ENCODE peak calls at places on chromosome 22, in ten cellular contexts. R, V, E, I, F, T, O, K, A and G are unnamed samples.

GRCh38 chr22:27825174-27825573 is 23.6 kb upstream of the MN1 start:
- DNase-seq in I (no peak), V (no peak), E (no peak), T (no peak), O (no peak), R (no peak), F (no peak), K (no peak), A (no peak), G (no peak)

GRCh38 chr22:42895087-42895486 is 38.0 kb upstream of the ARFGAP3 start:
- DNase-seq in T (no peak), A (no peak), O (no peak), K (no peak), F (no peak), I (peak), E (no peak), R (peak), V (no peak), G (no peak)

GRCh38 chr22:44917372-44918165 is 92.2 kb downstream of the PHF21B start:
- DNase-seq in V (no peak), T (no peak), A (no peak), E (no peak), K (no peak), I (peak), F (no peak), R (no peak), O (no peak), G (no peak)

GRCh38 chr22:49873228-49873940 is 19.7 kb downstream of the ZBED4 start:
- DNase-seq in I (no peak), V (no peak), F (no peak), K (no peak), O (no peak), R (no peak), A (no peak), T (no peak), E (no peak), G (no peak)

GRCh38 chr22:20803696-20804324 is 29.9 kb downstream of the SERPIND1 start:
- DNase-seq in A (peak), T (no peak), E (peak), O (no peak), V (no peak), R (no peak), K (peak), I (peak), F (no peak), G (no peak)

GRCh38 chr22:24191381-24191841 is 10.1 kb downstream of the SUSD2 start:
- DNase-seq in K (no peak), T (no peak), A (no peak), V (no peak), E (no peak), F (no peak), R (no peak), O (no peak), I (no peak), G (no peak)

GRCh38 chr22:46349681-46350080 is 14.2 kb downstream of the TRMU start:
- DNase-seq in V (no peak), F (no peak), A (peak), R (no peak), E (no peak), I (peak), O (no peak), T (no peak), K (no peak), G (no peak)

GRCh38 chr22:20654343-20655208 is 119.3 kb upstream of the SERPIND1 start:
- DNase-seq in I (peak), V (no peak), F (no peak), O (no peak), K (no peak), A (no peak), T (no peak), E (no peak), R (no peak), G (no peak)

GRCh38 chr22:21659864-21660525 is 5.8 kb upstream of the PPIL2 start:
- DNase-seq in R (no peak), V (no peak), K (no peak), T (no peak), E (no peak), A (no peak), I (peak), O (no peak), F (no peak), G (no peak)

GRCh38 chr22:36143066-36143815 is 17.3 kb downstream of the APOL3 start:
- DNase-seq in I (no peak), O (no peak), A (no peak), K (no peak), R (no peak), F (no peak), E (no peak), V (no peak), T (no peak), G (no peak)

GRCh38 chr22:42797021-42797420 is 60.1 kb downstream of the ARFGAP3 start:
- DNase-seq in O (no peak), R (no peak), V (no peak), A (no peak), F (no peak), T (no peak), E (no peak), I (no peak), K (no peak), G (no peak)

GRCh38 chr22:20198527-20199319 is 47.9 kb upstream of the CCDC188 start:
- DNase-seq in R (no peak), O (no peak), F (no peak), E (no peak), V (no peak), K (no peak), T (no peak), I (no peak), A (no peak), G (no peak)

GRCh38 chr22:48382197-48382596 is 1445.5 kb downstream of the BRD1 start:
- DNase-seq in F (no peak), V (no peak), R (no peak), K (no peak), A (no peak), T (no peak), E (no peak), I (no peak), O (no peak), G (no peak)

GRCh38 chr22:25219948-25220442 is 556 bp downstream of the CRYBB2 start:
- DNase-seq in I (no peak), V (no peak), E (no peak), R (no peak), F (peak), K (no peak), A (no peak), T (peak), O (no peak), G (no peak)

GRCh38 chr22:37472418-37473006 is 13.7 kb downstream of the MFNG start:
- DNase-seq in O (no peak), F (no peak), R (no peak), I (no peak), V (no peak), E (peak), K (no peak), A (no peak), T (no peak), G (no peak)

GRCh38 chr22:23245045-23245798 is 64.9 kb downstream of the BCR start:
- DNase-seq in F (no peak), A (peak), T (no peak), V (no peak), O (peak), K (no peak), I (peak), R (no peak), E (no peak), G (no peak)

GRCh38 chr22:31800065-31800464 is 46.2 kb downstream of the DEPDC5 start:
- DNase-seq in F (no peak), I (no peak), V (no peak), K (no peak), A (peak), E (no peak), T (no peak), R (no peak), O (no peak), G (no peak)

GRCh38 chr22:39283312-39284141 is 35.9 kb downstream of the RPL3 start:
- DNase-seq in E (peak), V (no peak), T (no peak), I (peak), A (no peak), K (peak), F (no peak), O (no peak), R (no peak), G (no peak)

GRCh38 chr22:49892226-49892899 is 25.9 kb downstream of the ALG12 start:
- DNase-seq in R (no peak), F (no peak), O (no peak), I (no peak), E (no peak), V (no peak), T (no peak), A (no peak), K (peak), G (no peak)

GRCh38 chr22:33640900-33641299 is 279.4 kb downstream of the LARGE1 start:
- DNase-seq in E (no peak), K (no peak), T (no peak), I (no peak), O (no peak), R (no peak), V (no peak), F (no peak), A (no peak), G (no peak)

GRCh38 chr22:50545522-50546325 is at the start of gene KLHDC7B:
- DNase-seq in E (no peak), R (no peak), F (no peak), V (peak), K (no peak), T (no peak), O (no peak), A (no peak), I (peak), G (no peak)

GRCh38 chr22:24108073-24108472 is 73.2 kb upstream of the SUSD2 start:
- DNase-seq in A (no peak), R (no peak), I (no peak), E (no peak), T (no peak), O (no peak), F (no peak), V (no peak), K (no peak), G (no peak)

GRCh38 chr22:28822930-28823481 is 22.6 kb upstream of the XBP1 start:
- DNase-seq in F (peak), K (no peak), I (no peak), R (peak), O (no peak), A (peak), E (no peak), V (no peak), T (peak), G (no peak)

GRCh38 chr22:39300198-39300830 is 19.1 kb downstream of the RPL3 start:
- DNase-seq in A (peak), E (no peak), I (peak), K (no peak), R (peak), F (no peak), V (no peak), O (no peak), T (no peak), G (no peak)

GRCh38 chr22:18035740-18036139 is 11.4 kb upstream of the MICAL3 start:
- DNase-seq in K (no peak), E (no peak), T (no peak), I (no peak), V (no peak), O (no peak), R (no peak), A (peak), F (peak), G (no peak)

GRCh38 chr22:48884292-48884691 is 943.4 kb downstream of the BRD1 start:
- DNase-seq in V (no peak), F (no peak), I (no peak), R (no peak), O (no peak), E (no peak), A (no peak), K (no peak), T (no peak), G (no peak)

GRCh38 chr22:40396882-40397281 is 26.5 kb downstream of the SGSM3 start:
- DNase-seq in F (peak), O (peak), E (no peak), A (peak), V (peak), T (peak), R (no peak), K (no peak), I (peak), G (peak)

GRCh38 chr22:36775589-36775965 is 342 bp downstream of the IFT27 start:
- DNase-seq in E (no peak), R (peak), V (no peak), I (no peak), A (peak), T (no peak), O (no peak), K (peak), F (no peak), G (no peak)

GRCh38 chr22:40189979-40190378 is 12.3 kb downstream of the TNRC6B start:
- DNase-seq in R (no peak), O (no peak), F (no peak), T (no peak), I (no peak), K (no peak), E (no peak), V (no peak), A (no peak), G (no peak)

GRCh38 chr22:47203554-47203991 is 441.1 kb downstream of the TBC1D22A start:
- DNase-seq in K (no peak), I (peak), F (no peak), O (no peak), T (no peak), A (no peak), E (no peak), V (no peak), R (no peak), G (no peak)

GRCh38 chr22:47237890-47238480 is 475.5 kb downstream of the TBC1D22A start:
- DNase-seq in R (no peak), A (no peak), F (no peak), I (no peak), E (no peak), K (no peak), T (no peak), V (no peak), O (no peak), G (no peak)

GRCh38 chr22:36528336-36528735 is 630 bp downstream of the EIF3D start:
- DNase-seq in O (no peak), V (no peak), I (no peak), E (no peak), R (no peak), K (no peak), T (no peak), A (peak), F (no peak), G (no peak)

GRCh38 chr22:49772692-49773091 is 55.0 kb downstream of the BRD1 start:
- DNase-seq in A (no peak), K (no peak), O (no peak), I (no peak), E (no peak), F (no peak), R (no peak), V (no peak), T (no peak), G (no peak)

GRCh38 chr22:31956360-31956759 is 12.0 kb downstream of the YWHAH start:
- DNase-seq in O (no peak), V (no peak), I (no peak), E (no peak), F (no peak), T (no peak), R (no peak), K (no peak), A (no peak), G (no peak)

GRCh38 chr22:22713416-22713815 is 69.0 kb downstream of the GGTLC2 start:
- DNase-seq in I (no peak), R (no peak), F (no peak), A (no peak), T (no peak), E (no peak), K (no peak), V (no peak), O (no peak), G (no peak)

GRCh38 chr22:23305922-23306374 is 125.6 kb downstream of the BCR start:
- DNase-seq in I (peak), V (no peak), T (peak), E (no peak), R (no peak), O (no peak), K (peak), F (no peak), A (peak), G (no peak)